ENCODE peak calls at places on chromosome 2, in eight cellular contexts. E is activated T-helper 1 cell treated with anti-CD3 and anti-CD28 coated beads, Interleukin-12 subunit alpha, Interleukin-12 subunit beta, Interleukin-2, Interleukin-4 antibody, amounts not matched to agents 30 ng/mL and 10 ng/mL and 1 ng/mL, durations not matched to agents 14 hours and 24 hours and 36 hours; O is amniotic stem cell; N is osteocyte; L is hepatocyte; M is NCI-H1436; P is H54; S is CD4-positive, alpha-beta memory T cell. V is an unnamed sample.

GRCh38 chr2:137172162-137172561 is 406.8 kb downstream of the THSD7B start:
- DNase-seq in P (no peak), N (no peak), S (no peak), O (no peak), E (no peak), M (no peak), L (no peak), V (peak)

GRCh38 chr2:237725661-237726060 is 72.9 kb upstream of the RBM44 start:
- DNase-seq in E (no peak), S (no peak), O (no peak), L (peak), M (no peak), P (no peak), N (peak), V (no peak)

GRCh38 chr2:212392048-212392447 is 146.6 kb downstream of the ERBB4 start:
- DNase-seq in L (no peak), O (peak), P (peak), N (no peak), E (no peak), S (no peak), M (no peak), V (peak)

GRCh38 chr2:18455256-18455862 is 105.1 kb downstream of the RDH14 start:
- DNase-seq in O (no peak), P (no peak), E (no peak), L (peak), M (no peak), N (no peak), S (no peak), V (peak)

GRCh38 chr2:210956101-210956500 is 399.7 kb downstream of the CPS1 start:
- DNase-seq in S (no peak), N (no peak), M (no peak), E (no peak), O (no peak), L (no peak), P (no peak), V (peak)

GRCh38 chr2:42223822-42224268 is 54.7 kb downstream of the EML4 start:
- DNase-seq in L (no peak), S (no peak), N (no peak), E (no peak), M (no peak), O (no peak), P (no peak), V (peak)

GRCh38 chr2:70552501-70553333 is 909 bp downstream of the TGFA start:
- DNase-seq in L (no peak), S (peak), M (no peak), E (no peak), O (no peak), N (no peak), P (no peak), V (no peak)

GRCh38 chr2:170610615-170611014 is 104.5 kb upstream of the SP5 start:
- DNase-seq in S (no peak), O (no peak), E (no peak), P (no peak), L (no peak), N (no peak), M (no peak), V (no peak)

GRCh38 chr2:121999273-121999672 is 243.8 kb downstream of the TSN start:
- DNase-seq in O (no peak), M (no peak), S (no peak), L (peak), E (no peak), N (peak), P (no peak), V (peak)

GRCh38 chr2:240565267-240566202 is 2.7 kb upstream of the RNPEPL1 start:
- DNase-seq in L (peak), O (no peak), M (peak), E (peak), S (peak), N (peak), P (peak), V (peak)

V was measured in iris pigment epithelial cell.